ENCODE peak calls at places on chromosome 3, in five cellular contexts. C, I, O, Y and W are unnamed samples. For H3K4me1, the result is how much of the 10 kb centered on the place peaks cover.

GRCh38 chr3:130242850-130243569 is 102.5 kb upstream of the COL6A5 start:
- DNase-seq in C (no peak), I (peak), O (no peak), Y (no peak), W (peak)

GRCh38 chr3:45987368-45988099 is 8.1 kb downstream of the FYCO1 start:
- DNase-seq in C (no peak), I (no peak), O (no peak), Y (no peak), W (no peak)

GRCh38 chr3:48187579-48188265 is 495 bp downstream of the CDC25A start:
- DNase-seq in C (peak), I (no peak), O (peak), Y (peak), W (peak)

GRCh38 chr3:158267015-158267414 is 157.1 kb downstream of the RSRC1 start:
- DNase-seq in C (no peak), I (no peak), O (no peak), Y (no peak), W (no peak)

GRCh38 chr3:7562892-7563291 is 702.0 kb downstream of the GRM7 start:
- DNase-seq in C (no peak), I (no peak), O (no peak), Y (no peak), W (no peak)

GRCh38 chr3:17373304-17373703 is 369.1 kb downstream of the TBC1D5 start:
- DNase-seq in C (no peak), I (no peak), O (no peak), Y (no peak), W (no peak)

GRCh38 chr3:51720292-51721061 is 13.6 kb downstream of the GRM2 start:
- DNase-seq in C (no peak), I (no peak), O (peak), Y (no peak), W (no peak)

GRCh38 chr3:23099677-23100076 is 103.5 kb upstream of the UBE2E2 start:
- DNase-seq in C (no peak), I (no peak), O (no peak), Y (no peak), W (peak)

GRCh38 chr3:12663311-12663935 is 494 bp downstream of the RAF1 start:
- DNase-seq in C (no peak), I (no peak), O (no peak), Y (peak), W (peak)

GRCh38 chr3:165206454-165207266 is 10.5 kb upstream of the SLITRK3 start:
- DNase-seq in C (peak), I (peak), O (peak), Y (peak), W (peak)

GRCh38 chr3:13637311-13637891 is 88.5 kb downstream of the FBLN2 start:
- DNase-seq in C (no peak), I (no peak), O (no peak), Y (no peak), W (no peak)

GRCh38 chr3:179174898-179175297 is 26.7 kb downstream of the PIK3CA start:
- DNase-seq in C (no peak), I (peak), O (no peak), Y (no peak), W (no peak)

GRCh38 chr3:31247850-31248618 is 284.7 kb upstream of the STT3B start:
- DNase-seq in C (no peak), I (no peak), O (peak), Y (peak), W (peak)

GRCh38 chr3:44476963-44477311 is 533 bp downstream of the ZNF445 start:
- DNase-seq in C (no peak), I (no peak), O (no peak), Y (no peak), W (no peak)

GRCh38 chr3:194925614-194926013 is 239.9 kb downstream of the FAM43A start:
- DNase-seq in C (no peak), I (no peak), O (no peak), Y (no peak), W (no peak)

GRCh38 chr3:197298341-197298857 is at the start of gene DLG1:
- DNase-seq in C (peak), I (peak), O (peak), Y (peak), W (peak)

GRCh38 chr3:69647710-69648109 is 91.6 kb upstream of the MITF start:
- DNase-seq in C (no peak), I (no peak), O (no peak), Y (no peak), W (peak)

GRCh38 chr3:166661621-166662020 is 718.5 kb downstream of the ZBBX start:
- DNase-seq in C (no peak), I (no peak), O (no peak), Y (no peak), W (no peak)

GRCh38 chr3:194072097-194072428 is 63.9 kb upstream of the HES1 start:
- DNase-seq in C (no peak), I (no peak), O (no peak), Y (no peak), W (peak)

GRCh38 chr3:140153736-140154135 is 218.8 kb downstream of the CLSTN2 start:
- DNase-seq in C (no peak), I (no peak), O (no peak), Y (no peak), W (no peak)

GRCh38 chr3:113291572-113291971 is 80.2 kb downstream of the BOC start:
- DNase-seq in C (no peak), I (peak), O (no peak), Y (no peak), W (no peak)

GRCh38 chr3:64740232-64740631 is 52.4 kb upstream of the ADAMTS9 start:
- DNase-seq in C (no peak), I (no peak), O (no peak), Y (no peak), W (no peak)

DNA sequence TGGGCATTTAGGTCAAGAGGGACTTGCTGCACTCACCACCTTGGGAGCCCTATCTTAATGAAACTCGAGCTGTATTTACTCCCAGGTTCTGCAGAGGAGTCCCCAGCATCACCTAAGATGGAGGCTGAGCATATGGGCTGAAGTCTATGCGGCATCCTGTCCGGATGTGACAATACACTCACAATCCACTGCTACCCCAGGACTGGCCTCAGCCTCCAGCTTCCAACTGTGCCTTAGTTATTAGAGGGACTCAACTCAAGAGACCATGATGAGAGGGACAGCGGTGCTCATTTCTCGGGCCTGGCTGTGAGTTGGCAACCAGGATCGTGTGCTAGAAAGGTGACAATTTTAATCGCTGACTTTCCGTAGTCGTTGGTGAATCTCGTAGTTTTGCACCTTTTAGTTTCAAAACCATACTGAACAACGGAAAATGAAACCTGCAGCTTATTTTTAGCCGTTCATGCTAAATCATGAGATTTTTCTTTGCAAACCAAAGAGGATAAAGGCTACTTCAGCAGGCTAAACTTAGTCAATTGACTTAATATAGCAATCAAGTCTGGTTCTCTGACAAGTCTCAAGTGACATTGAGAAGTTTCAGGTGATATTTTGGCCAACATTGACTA is 11.1 kb downstream of the ZBTB38 start:
- DNase-seq in C (no peak), I (no peak), O (no peak), Y (no peak), W (no peak)
- H3K4me1 ChIP-seq in C (under half), I (under half), O (under half), Y (under half), W (under half)

GRCh38 chr3:58008140-58009025 is at the start of gene FLNB:
- DNase-seq in C (peak), I (peak), O (peak), Y (peak), W (peak)

GRCh38 chr3:58003093-58003492 is 5.1 kb upstream of the FLNB start:
- DNase-seq in C (no peak), I (no peak), O (peak), Y (no peak), W (no peak)

GRCh38 chr3:58006661-58007060 is 1.6 kb upstream of the FLNB start:
- DNase-seq in C (no peak), I (no peak), O (peak), Y (no peak), W (peak)

GRCh38 chr3:58004972-58005371 is 3.2 kb upstream of the FLNB start:
- DNase-seq in C (no peak), I (no peak), O (no peak), Y (no peak), W (peak)

GRCh38 chr3:58005662-58006061 is 2.6 kb upstream of the FLNB start:
- DNase-seq in C (no peak), I (no peak), O (no peak), Y (no peak), W (peak)
- H3K4me1 ChIP-seq in C (under half), I (under half), O (under half), Y (under half), W (under half)

DNA sequence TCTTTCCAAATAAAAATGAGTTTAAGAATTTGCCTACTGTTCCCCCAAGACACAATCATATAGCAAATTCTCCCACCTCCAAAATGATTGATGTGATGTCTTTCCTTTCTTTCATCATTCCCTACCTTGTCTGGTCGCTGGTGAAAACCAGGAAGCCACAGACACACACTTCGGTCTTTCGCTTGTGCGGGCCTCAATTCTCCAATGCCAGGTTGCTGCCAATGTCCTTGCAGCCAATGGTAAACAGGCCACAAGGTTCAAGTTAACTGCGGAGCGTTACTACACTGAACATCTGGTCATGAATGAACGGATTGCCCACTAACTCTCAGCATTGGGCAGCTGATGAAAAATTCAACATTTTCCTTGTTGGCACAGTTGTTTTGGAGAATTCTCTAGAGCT is 192.2 kb downstream of the FOXP1 start:
- DNase-seq in C (no peak), I (no peak), O (no peak), Y (no peak), W (no peak)
- H3K4me1 ChIP-seq in C (half or more), I (under half), O (under half), Y (half or more), W (under half)

GRCh38 chr3:103787164-103787871 is 1352.5 kb downstream of the ZPLD1 start:
- DNase-seq in C (no peak), I (no peak), O (no peak), Y (no peak), W (peak)

GRCh38 chr3:103787879-103788278 is 1353.1 kb downstream of the ZPLD1 start:
- DNase-seq in C (no peak), I (no peak), O (no peak), Y (no peak), W (no peak)

GRCh38 chr3:103785537-103785936 is 1350.7 kb downstream of the ZPLD1 start:
- DNase-seq in C (no peak), I (no peak), O (no peak), Y (no peak), W (no peak)

GRCh38 chr3:103791786-103792515 is 1357.1 kb downstream of the ZPLD1 start:
- DNase-seq in C (no peak), I (no peak), O (no peak), Y (no peak), W (no peak)

GRCh38 chr3:103786296-103786695 is 1351.5 kb downstream of the ZPLD1 start:
- DNase-seq in C (no peak), I (peak), O (peak), Y (no peak), W (no peak)
- H3K4me1 ChIP-seq in C (under half), I (under half), O (under half), Y (under half), W (under half)

GRCh38 chr3:123683755-123684154 is 98.9 kb upstream of the HACD2 start:
- DNase-seq in C (no peak), I (no peak), O (no peak), Y (no peak), W (no peak)

GRCh38 chr3:123684636-123685035 is 99.8 kb upstream of the HACD2 start:
- DNase-seq in C (no peak), I (no peak), O (no peak), Y (no peak), W (no peak)

GRCh38 chr3:123686254-123686653 is 101.4 kb upstream of the HACD2 start:
- DNase-seq in C (no peak), I (peak), O (no peak), Y (no peak), W (no peak)

GRCh38 chr3:123685780-123686179 is 100.9 kb upstream of the HACD2 start:
- DNase-seq in C (no peak), I (no peak), O (no peak), Y (no peak), W (no peak)

GRCh38 chr3:123683146-123683545 is 98.3 kb upstream of the HACD2 start:
- DNase-seq in C (no peak), I (no peak), O (no peak), Y (no peak), W (no peak)
- H3K4me1 ChIP-seq in C (half or more), I (under half), O (under half), Y (half or more), W (under half)

DNA sequence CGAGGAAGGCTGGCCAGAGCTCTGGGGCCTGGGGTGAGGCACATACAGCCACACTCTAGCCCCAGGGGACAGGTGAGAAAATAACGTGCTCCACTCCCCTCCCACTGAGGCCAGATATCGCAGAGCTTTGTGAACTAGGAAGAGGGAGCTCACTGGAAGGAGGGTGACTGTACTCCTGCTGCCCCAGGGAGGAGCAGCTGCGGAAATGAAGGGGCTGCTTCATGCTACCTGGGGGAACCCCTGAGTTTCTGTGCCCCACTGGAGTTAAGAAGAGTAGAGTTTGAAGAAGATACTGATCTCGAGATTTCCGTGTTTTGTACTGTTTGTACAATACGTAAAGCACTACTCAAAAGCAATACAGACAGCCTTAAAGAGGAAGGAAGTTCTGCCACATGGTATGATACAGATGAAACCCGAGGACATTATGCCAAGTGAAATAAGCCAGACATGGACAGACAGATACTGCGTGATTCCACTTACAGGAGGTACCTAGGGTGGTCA is 44.6 kb downstream of the CMTM6 start:
- DNase-seq in C (peak), I (no peak), O (no peak), Y (no peak), W (no peak)
- H3K4me1 ChIP-seq in C (half or more), I (half or more), O (under half), Y (under half), W (under half)

GRCh38 chr3:98010194-98010882 is 24.8 kb downstream of the GABRR3 start:
- DNase-seq in C (no peak), I (no peak), O (peak), Y (no peak), W (no peak)
- H3K4me1 ChIP-seq in C (under half), I (under half), O (under half), Y (under half), W (under half)